ENCODE peak calls at places on chromosomes 11 and 22, in five cellular contexts. One of them, this sample, is unnamed.

GRCh38 chr11:71204294-71204693 is 48.1 kb downstream of the SHANK2 start:
- DNase-seq in spleen: peak; percentile 55
- DNase-seq in psoas muscle: no peak
- DNase-seq in HCT116: no peak
- DNase-seq in HL-60: no peak
- DNase-seq in this sample: no peak

GRCh38 chr11:124612567-124613245 is 1.5 kb downstream of the PANX3 start:
- DNase-seq in psoas muscle: no peak
- DNase-seq in HL-60: no peak
- DNase-seq in HCT116: no peak
- DNase-seq in spleen: no peak
- DNase-seq in this sample: no peak

GRCh38 chr11:70080763-70081162 is 2.6 kb downstream of the ANO1 start:
- DNase-seq in HL-60: no peak
- DNase-seq in HCT116: peak; percentile 38
- DNase-seq in spleen: no peak
- DNase-seq in psoas muscle: no peak
- DNase-seq in this sample: no peak

GRCh38 chr11:63558459-63559157 is 4.6 kb downstream of the PLAAT2 start:
- DNase-seq in HL-60: no peak
- DNase-seq in spleen: no peak
- DNase-seq in psoas muscle: no peak
- DNase-seq in HCT116: no peak
- DNase-seq in this sample: no peak

GRCh38 chr11:62138630-62139425 is 15.0 kb downstream of the INCENP start:
- DNase-seq in psoas muscle: no peak
- DNase-seq in spleen: peak; percentile 47
- DNase-seq in HL-60: no peak
- DNase-seq in HCT116: no peak
- DNase-seq in this sample: no peak

GRCh38 chr11:120527111-120527748 is 15.7 kb downstream of the GRIK4 start:
- DNase-seq in spleen: peak; percentile 64
- DNase-seq in psoas muscle: peak; percentile 50
- DNase-seq in HL-60: no peak
- DNase-seq in HCT116: no peak
- DNase-seq in this sample: no peak

GRCh38 chr22:32518848-32519247 is 44.2 kb downstream of the FBXO7 start:
- DNase-seq in HL-60: no peak
- DNase-seq in HCT116: peak; percentile 15
- DNase-seq in spleen: no peak
- DNase-seq in psoas muscle: no peak
- DNase-seq in this sample: no peak

GRCh38 chr11:3164540-3165151 is 464 bp downstream of the OSBPL5 start:
- DNase-seq in psoas muscle: no peak
- DNase-seq in spleen: peak; percentile 77
- DNase-seq in HCT116: no peak
- DNase-seq in HL-60: no peak
- DNase-seq in this sample: no peak

GRCh38 chr22:27986459-27986858 is 67.4 kb upstream of the PITPNB start:
- DNase-seq in psoas muscle: no peak
- DNase-seq in HCT116: no peak
- DNase-seq in HL-60: no peak
- DNase-seq in spleen: no peak
- DNase-seq in this sample: no peak

GRCh38 chr11:10762185-10762584 is 11.1 kb downstream of the CTR9 start:
- DNase-seq in HL-60: no peak
- DNase-seq in HCT116: no peak
- DNase-seq in psoas muscle: no peak
- DNase-seq in spleen: no peak
- DNase-seq in this sample: peak; percentile 66

GRCh38 chr11:15688351-15688792 is 573.6 kb downstream of the INSC start:
- DNase-seq in HCT116: no peak
- DNase-seq in HL-60: no peak
- DNase-seq in psoas muscle: peak; percentile 29
- DNase-seq in spleen: no peak
- DNase-seq in this sample: no peak

GRCh38 chr11:119018074-119018938 is at the start of the genes RPS25 and TRAPPC4:
- DNase-seq in spleen: peak; percentile 99
- DNase-seq in HCT116: peak; percentile 94
- DNase-seq in psoas muscle: peak; percentile 96
- DNase-seq in HL-60: peak; percentile 97
- DNase-seq in this sample: peak; percentile 91

GRCh38 chr11:119014209-119014924 is 3.8 kb downstream of the RPS25 start:
- DNase-seq in spleen: peak; percentile 52
- DNase-seq in psoas muscle: no peak
- DNase-seq in HL-60: no peak
- DNase-seq in HCT116: no peak
- DNase-seq in this sample: no peak

GRCh38 chr11:119012629-119013170 is 5.4 kb downstream of the RPS25 start:
- DNase-seq in spleen: no peak
- DNase-seq in HL-60: no peak
- DNase-seq in psoas muscle: no peak
- DNase-seq in HCT116: no peak
- DNase-seq in this sample: no peak

GRCh38 chr11:119016216-119017009 is 1.7 kb downstream of the RPS25 start:
- DNase-seq in HCT116: no peak
- DNase-seq in psoas muscle: no peak
- DNase-seq in HL-60: no peak
- DNase-seq in spleen: peak; percentile 34
- DNase-seq in this sample: no peak

GRCh38 chr11:119015054-119015611 is 3.0 kb downstream of the RPS25 start:
- DNase-seq in HCT116: no peak
- DNase-seq in spleen: no peak
- DNase-seq in psoas muscle: no peak
- DNase-seq in HL-60: no peak
- DNase-seq in this sample: no peak
- TF ChIP-seq CTCF in HCT116: peak; percentile 36
- TF ChIP-seq CTCF in spleen: no peak
- TF ChIP-seq CTCF in psoas muscle: peak; percentile 7
- TF ChIP-seq CTCF in HL-60: no peak
- TF ChIP-seq CTCF in this sample: no peak

DNA sequence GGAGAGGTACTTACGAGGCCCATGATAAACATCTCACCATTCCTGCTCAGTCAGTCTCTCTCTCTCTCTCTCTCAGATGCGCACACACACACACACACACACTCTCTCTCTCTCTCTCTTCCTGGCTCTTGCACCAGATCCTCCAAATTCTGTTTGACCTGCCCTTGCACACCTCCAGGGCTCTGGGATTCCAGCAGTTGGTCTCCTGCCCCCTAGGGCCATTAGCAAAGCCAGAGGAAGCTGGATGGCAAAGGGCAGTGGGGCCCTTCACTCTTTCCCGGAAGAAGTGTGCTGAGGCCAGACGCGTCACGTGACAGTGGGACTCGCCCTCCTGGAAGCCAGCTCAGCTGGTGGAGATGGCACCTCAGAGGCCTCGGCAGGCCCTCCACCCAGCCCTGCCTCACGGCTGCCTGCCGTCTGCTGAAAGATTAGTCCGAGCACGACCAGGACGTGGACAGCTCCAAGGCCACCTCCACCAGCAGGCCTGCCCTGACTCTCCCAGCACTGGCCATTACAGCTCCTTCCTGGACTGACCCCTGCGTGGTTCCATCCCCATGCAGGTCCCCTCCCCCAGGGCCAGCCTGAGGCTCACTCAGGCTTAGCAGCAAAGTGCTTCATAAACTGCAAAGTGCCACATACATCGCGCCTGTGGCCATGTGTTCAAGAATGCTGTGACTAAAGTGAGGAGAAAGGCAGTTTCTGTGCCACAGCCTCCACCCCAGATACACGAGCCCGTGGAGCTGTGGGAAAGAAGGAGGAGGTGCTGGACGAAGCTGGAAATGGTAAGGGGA is 3.7 kb downstream of the PDGFB start:
- DNase-seq in spleen: no peak
- DNase-seq in psoas muscle: peak; percentile 70
- DNase-seq in HCT116: peak; percentile 64
- DNase-seq in HL-60: no peak
- DNase-seq in this sample: no peak
- H3K4me3 ChIP-seq in spleen: peak overlapping the region; percentile 55
- H3K4me3 ChIP-seq in psoas muscle: peak overlapping the region; percentile 73
- H3K4me3 ChIP-seq in HCT116: peak overlapping the region; percentile 96
- H3K4me3 ChIP-seq in HL-60: no peak overlapping the region
- H3K4me3 ChIP-seq in this sample: no peak overlapping the region

DNA sequence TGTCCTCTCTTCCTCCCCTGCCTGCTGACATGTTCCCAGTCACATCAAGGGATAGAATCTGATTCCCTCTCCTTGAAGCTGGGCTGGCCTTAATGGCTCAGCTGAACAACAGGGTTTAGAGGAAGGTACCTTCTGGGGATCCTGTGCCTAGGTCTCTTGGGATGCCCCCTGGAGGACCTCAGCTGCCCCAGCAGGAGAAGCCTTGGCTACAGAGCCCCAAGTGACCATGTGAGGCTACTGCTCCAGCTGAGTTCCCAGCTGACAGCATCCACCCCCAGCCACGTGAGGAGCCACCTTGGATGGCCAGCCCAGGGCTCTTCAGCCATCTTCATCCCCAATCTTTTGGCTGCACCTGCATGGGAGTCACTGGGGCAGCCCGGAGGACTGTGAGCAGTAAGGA is 1499.3 kb downstream of the TBC1D22A start:
- DNase-seq in spleen: peak; percentile 27
- DNase-seq in psoas muscle: no peak
- DNase-seq in HL-60: no peak
- DNase-seq in HCT116: no peak
- DNase-seq in this sample: no peak
- TF ChIP-seq CTCF in spleen: no peak
- TF ChIP-seq CTCF in psoas muscle: no peak
- TF ChIP-seq CTCF in HL-60: no peak
- TF ChIP-seq CTCF in HCT116: no peak
- TF ChIP-seq CTCF in this sample: peak; percentile 8

GRCh38 chr11:58524232-58525036 is 16.5 kb upstream of the OR5B21 start:
- DNase-seq in HCT116: peak; percentile 71
- DNase-seq in HL-60: peak; percentile 68
- DNase-seq in spleen: no peak
- DNase-seq in psoas muscle: peak; percentile 39
- DNase-seq in this sample: peak; percentile 40
- H3K4me3 ChIP-seq in HCT116: peak overlapping the region; percentile 2
- H3K4me3 ChIP-seq in HL-60: peak overlapping the region; percentile 26
- H3K4me3 ChIP-seq in spleen: peak overlapping the region; percentile 10
- H3K4me3 ChIP-seq in psoas muscle: no peak overlapping the region
- H3K4me3 ChIP-seq in this sample: no peak overlapping the region

GRCh38 chr11:105582497-105582896 is 27.4 kb upstream of the GRIA4 start:
- DNase-seq in HL-60: no peak
- DNase-seq in HCT116: no peak
- DNase-seq in spleen: no peak
- DNase-seq in psoas muscle: no peak
- DNase-seq in this sample: no peak

GRCh38 chr11:105579111-105579510 is 30.8 kb upstream of the GRIA4 start:
- DNase-seq in spleen: no peak
- DNase-seq in HCT116: no peak
- DNase-seq in HL-60: no peak
- DNase-seq in psoas muscle: no peak
- DNase-seq in this sample: no peak

GRCh38 chr11:105573091-105573490 is 36.8 kb upstream of the GRIA4 start:
- DNase-seq in HL-60: no peak
- DNase-seq in spleen: no peak
- DNase-seq in HCT116: no peak
- DNase-seq in psoas muscle: no peak
- DNase-seq in this sample: no peak

GRCh38 chr11:105577645-105578044 is 32.2 kb upstream of the GRIA4 start:
- DNase-seq in spleen: no peak
- DNase-seq in psoas muscle: no peak
- DNase-seq in HCT116: no peak
- DNase-seq in HL-60: no peak
- DNase-seq in this sample: no peak
- TF ChIP-seq CTCF in spleen: no peak
- TF ChIP-seq CTCF in psoas muscle: no peak
- TF ChIP-seq CTCF in HCT116: peak; percentile 12
- TF ChIP-seq CTCF in HL-60: no peak
- TF ChIP-seq CTCF in this sample: no peak